ENCODE peak calls at places on chromosomes 6 and 20, in four cellular contexts. C is GM12891, M is GM12878, K is K562. Z is an unnamed sample.

GRCh38 chr6:593139-593906 is 63.6 kb downstream of the HUS1B start:
- DNase-seq in K (peak; percentile 81), C (no peak), M (peak; percentile 13), Z (peak; percentile 4)

GRCh38 chr20:36885355-36885754 is 9.4 kb downstream of the TLDC2 start:
- DNase-seq in C (no peak), M (no peak), K (peak; percentile 65), Z (no peak)

GRCh38 chr6:3425574-3425973 is 31.3 kb downstream of the SLC22A23 start:
- DNase-seq in M (no peak), C (no peak), K (no peak), Z (no peak)

GRCh38 chr20:23658336-23658735 is 20.6 kb upstream of the CST3 start:
- DNase-seq in M (no peak), K (no peak), C (no peak), Z (no peak)

GRCh38 chr6:130676077-130676772 is 151.0 kb upstream of the SMLR1 start:
- DNase-seq in M (no peak), C (no peak), K (no peak), Z (no peak)

GRCh38 chr20:4014031-4014474 is 1.3 kb downstream of the RNF24 start:
- DNase-seq in M (no peak), K (peak; percentile 80), C (no peak), Z (peak; percentile 80)

GRCh38 chr6:18323935-18324707 is 59.8 kb upstream of the DEK start:
- DNase-seq in K (peak; percentile 42), C (no peak), M (no peak), Z (no peak)

GRCh38 chr6:152416652-152417051 is 220.5 kb downstream of the SYNE1 start:
- DNase-seq in K (no peak), C (no peak), M (no peak), Z (no peak)

GRCh38 chr6:150002710-150003109 is 22.6 kb downstream of the RAET1L start:
- DNase-seq in M (no peak), C (no peak), K (no peak), Z (no peak)

GRCh38 chr6:104414723-104415122 is 445.0 kb downstream of the HACE1 start:
- DNase-seq in C (no peak), K (no peak), M (no peak), Z (no peak)

GRCh38 chr6:42197574-42198362 is 3.0 kb upstream of the GUCA1B start:
- DNase-seq in C (no peak), M (no peak), K (peak; percentile 95), Z (peak; percentile 14)

GRCh38 chr6:39004801-39005200 is 43.8 kb upstream of the GLP1R start:
- DNase-seq in K (no peak), C (no peak), M (no peak), Z (no peak)

DNA sequence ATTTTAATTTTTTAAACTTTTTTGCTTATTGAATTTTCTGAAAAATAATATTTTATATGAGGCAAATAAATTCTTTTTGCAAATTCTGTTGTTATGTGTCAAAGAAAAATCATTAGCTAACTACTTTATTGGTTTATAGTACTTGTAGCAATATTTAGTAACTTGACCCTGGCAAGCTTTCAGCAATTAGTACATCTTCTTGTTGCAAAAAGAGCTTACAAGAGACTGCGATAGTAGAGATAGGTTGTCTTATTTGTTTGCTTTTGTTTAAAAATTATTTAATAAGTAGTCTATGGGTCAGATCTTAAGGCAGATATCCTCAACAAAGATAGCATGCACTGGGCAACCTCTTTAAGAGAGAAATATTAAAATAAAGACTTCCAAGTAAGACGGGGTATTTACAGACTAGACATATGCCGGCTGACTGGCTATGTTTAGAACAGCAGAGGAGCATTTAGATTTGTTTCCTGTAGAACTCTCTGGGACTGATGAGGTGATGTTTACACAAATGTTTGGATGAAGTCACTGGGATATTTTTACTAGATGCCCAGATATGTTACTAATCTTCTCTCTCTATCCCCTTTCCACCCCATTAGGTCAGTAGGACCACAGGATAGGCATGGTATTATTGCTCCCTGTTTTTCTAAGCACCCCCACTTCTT is 24.9 kb downstream of the VGLL2 start:
- DNase-seq in M (no peak), K (no peak), C (no peak), Z (no peak)
- TF ChIP-seq SPI1 in M (no peak), K (no peak), C (no peak), Z (no peak)

GRCh38 chr6:142850653-142851434 is 94.1 kb downstream of the HIVEP2 start:
- DNase-seq in M (peak; percentile 64), C (no peak), K (no peak), Z (no peak)
- TF ChIP-seq SPI1 in M (no peak), C (no peak), K (no peak), Z (no peak)

DNA sequence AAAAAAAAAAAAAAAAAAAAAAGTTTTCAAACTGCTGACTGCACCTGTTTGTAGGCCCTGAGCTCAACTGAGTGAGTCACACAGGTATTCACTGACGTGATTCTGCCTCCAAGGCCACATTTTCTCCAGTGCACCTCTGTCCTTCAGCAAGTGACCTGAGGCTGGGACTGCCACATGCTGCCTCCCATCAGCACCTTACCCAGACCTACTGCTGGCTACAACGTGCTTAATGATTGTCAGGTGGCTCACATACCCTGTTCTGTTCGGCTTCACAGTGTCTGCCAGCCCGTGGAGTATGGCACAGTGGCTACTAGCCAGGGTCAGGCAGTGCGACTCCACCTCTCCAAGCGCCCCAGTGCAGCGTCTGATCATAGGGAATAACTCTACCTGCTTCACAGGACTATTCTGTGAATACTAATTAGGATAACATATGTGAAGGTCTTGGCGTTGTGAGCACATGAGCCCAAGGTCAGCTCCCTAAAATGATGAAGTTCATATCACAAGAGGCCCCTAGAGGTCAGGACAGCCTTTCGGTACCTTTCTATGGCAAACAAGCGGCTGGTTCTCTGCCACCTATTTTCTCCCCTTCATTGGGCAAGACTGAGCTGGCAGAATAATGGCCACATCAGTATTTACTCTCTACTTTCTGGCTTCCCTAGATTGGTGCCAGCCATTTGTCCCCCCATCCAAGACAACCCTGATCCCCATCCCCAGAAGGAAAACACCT is 28.1 kb downstream of the RIPOR3 start:
- DNase-seq in K (peak; percentile 40), M (no peak), C (no peak), Z (no peak)
- TF ChIP-seq SPI1 in K (no peak), M (no peak), C (no peak), Z (no peak)

DNA sequence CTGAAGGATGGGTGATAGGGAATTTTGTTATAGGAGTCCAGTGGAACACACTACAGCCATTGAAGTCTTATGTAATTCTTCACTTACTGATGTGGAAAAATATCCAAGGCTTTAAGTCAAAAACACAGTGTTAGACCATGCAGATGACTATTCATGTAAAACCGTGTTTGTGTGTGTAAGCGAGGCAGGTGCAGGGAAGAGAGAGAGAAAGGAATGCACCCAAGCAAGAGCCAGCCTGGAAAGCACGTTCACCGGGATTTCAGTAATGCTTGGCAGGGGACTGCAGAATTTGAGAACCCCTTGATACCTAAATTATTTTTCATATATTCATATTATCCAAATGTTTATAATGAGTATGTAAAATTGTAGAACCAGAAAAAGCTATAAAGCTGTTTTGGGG is 17.9 kb downstream of the RALGAPA2 start:
- DNase-seq in K (no peak), M (no peak), C (no peak), Z (no peak)
- TF ChIP-seq SPI1 in K (no peak), M (no peak), C (no peak), Z (no peak)

DNA sequence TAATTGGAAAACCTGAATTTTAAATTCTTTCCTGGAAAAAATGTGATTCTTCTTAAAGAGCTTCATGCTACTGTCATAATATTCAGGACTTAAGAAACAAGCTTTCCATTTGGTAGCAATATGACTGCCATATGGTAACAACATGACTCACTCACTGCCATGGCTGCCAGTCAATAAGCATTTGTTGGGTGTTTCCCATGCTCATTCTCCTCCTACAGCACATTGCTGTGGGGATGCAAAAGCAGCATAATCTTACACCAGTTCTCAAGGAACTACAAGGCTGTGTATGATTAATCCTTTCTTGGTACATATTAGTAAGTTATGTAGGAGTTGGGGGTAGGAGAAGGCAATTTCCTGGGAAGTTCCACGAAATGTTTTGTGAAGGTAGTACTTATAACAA is 76.8 kb downstream of the CEP162 start:
- DNase-seq in C (no peak), M (no peak), K (no peak), Z (no peak)
- TF ChIP-seq SPI1 in C (no peak), M (no peak), K (no peak), Z (no peak)

GRCh38 chr6:128899651-128900050 is 16.7 kb downstream of the LAMA2 start:
- DNase-seq in K (no peak), M (no peak), C (no peak), Z (no peak)
- TF ChIP-seq SPI1 in K (no peak), M (no peak), C (no peak), Z (no peak)

DNA sequence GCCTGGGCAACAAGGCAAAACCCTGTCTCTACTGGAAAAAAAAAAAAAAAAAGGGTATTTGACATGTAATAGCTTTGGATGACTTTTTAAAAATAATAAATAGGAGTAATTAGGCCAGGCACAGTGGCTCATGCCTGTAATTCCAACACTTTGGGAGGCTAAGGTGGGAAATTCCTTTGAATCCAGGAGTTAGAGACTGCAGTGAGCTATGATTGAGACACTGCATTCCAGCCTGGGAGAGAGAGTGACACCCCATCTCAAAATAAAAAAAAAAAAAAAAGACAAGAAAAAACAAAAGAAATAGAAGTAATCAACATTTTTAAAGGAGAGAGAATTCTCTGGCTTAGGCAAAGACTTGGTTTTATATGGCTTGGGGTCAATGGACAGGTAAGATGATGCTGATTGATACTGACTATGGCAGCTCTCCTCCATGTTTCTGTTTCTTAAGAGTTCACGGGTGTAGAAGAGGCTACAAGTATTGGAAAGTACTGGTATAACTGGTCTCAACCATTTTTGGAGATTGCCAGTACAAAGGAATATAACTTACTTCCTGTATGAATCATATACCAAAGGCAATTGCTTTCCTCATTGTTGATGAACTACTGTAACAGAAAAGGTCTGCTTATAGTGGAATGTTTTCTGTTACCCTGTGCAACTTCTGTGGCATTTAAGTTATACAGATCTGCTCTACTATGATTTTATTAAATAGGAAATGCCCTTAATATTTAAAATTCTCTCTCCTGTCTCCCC is 10.1 kb downstream of the MAP3K5 start:
- DNase-seq in K (no peak), C (no peak), M (no peak), Z (no peak)
- TF ChIP-seq SPI1 in K (no peak), C (no peak), M (no peak), Z (no peak)

GRCh38 chr6:158703121-158703839 is 53.4 kb downstream of the SYTL3 start:
- DNase-seq in K (no peak), M (no peak), C (no peak), Z (no peak)

GRCh38 chr6:158698876-158699440 is 49.1 kb downstream of the SYTL3 start:
- DNase-seq in K (no peak), C (no peak), M (no peak), Z (no peak)

GRCh38 chr6:158694913-158695312 is 45.1 kb downstream of the SYTL3 start:
- DNase-seq in K (no peak), C (no peak), M (no peak), Z (no peak)

GRCh38 chr6:158697798-158698197 is 47.9 kb downstream of the SYTL3 start:
- DNase-seq in M (no peak), K (no peak), C (no peak), Z (no peak)
- TF ChIP-seq SPI1 in M (no peak), K (no peak), C (no peak), Z (no peak)

Z was measured in HL-60.